ENCODE peak calls at places on chromosome X, in seven cellular contexts. One of them, this sample, is unnamed.

GRCh38 chrX:115311666-115312065 is 22.2 kb downstream of the LUZP4 start:
- DNase-seq in epithelial cell of esophagus: peak
- DNase-seq in endothelial cell: peak
- DNase-seq in iris pigment epithelial cell: no peak
- DNase-seq in cardiac fibroblast: peak
- DNase-seq in NCI-H1417 treated with DMSO at 0.1 percent for 48 hours: no peak
- DNase-seq in ELR: no peak
- DNase-seq in this sample: no peak

GRCh38 chrX:1239681-1240142 is 27.3 kb upstream of the CRLF2 start:
- DNase-seq in endothelial cell: no peak
- DNase-seq in cardiac fibroblast: no peak
- DNase-seq in NCI-H1417 treated with DMSO at 0.1 percent for 48 hours: no peak
- DNase-seq in epithelial cell of esophagus: no peak
- DNase-seq in ELR: no peak
- DNase-seq in iris pigment epithelial cell: no peak
- DNase-seq in this sample: no peak

GRCh38 chrX:3962511-3963350 is 249.3 kb upstream of the PRKX start:
- DNase-seq in cardiac fibroblast: peak
- DNase-seq in iris pigment epithelial cell: peak
- DNase-seq in NCI-H1417 treated with DMSO at 0.1 percent for 48 hours: peak
- DNase-seq in ELR: peak
- DNase-seq in epithelial cell of esophagus: peak
- DNase-seq in endothelial cell: peak
- DNase-seq in this sample: peak

GRCh38 chrX:97119474-97120109 is 235.9 kb downstream of the RPA4 start:
- DNase-seq in ELR: no peak
- DNase-seq in epithelial cell of esophagus: peak
- DNase-seq in endothelial cell: no peak
- DNase-seq in iris pigment epithelial cell: no peak
- DNase-seq in NCI-H1417 treated with DMSO at 0.1 percent for 48 hours: no peak
- DNase-seq in cardiac fibroblast: no peak
- DNase-seq in this sample: no peak

GRCh38 chrX:72620550-72621145 is 48.0 kb upstream of the HDAC8 start:
- DNase-seq in NCI-H1417 treated with DMSO at 0.1 percent for 48 hours: no peak
- DNase-seq in cardiac fibroblast: peak
- DNase-seq in epithelial cell of esophagus: peak
- DNase-seq in ELR: peak
- DNase-seq in endothelial cell: no peak
- DNase-seq in iris pigment epithelial cell: peak
- DNase-seq in this sample: peak

GRCh38 chrX:129957241-129958099 is 25.0 kb upstream of the BCORL1 start:
- DNase-seq in epithelial cell of esophagus: peak
- DNase-seq in NCI-H1417 treated with DMSO at 0.1 percent for 48 hours: no peak
- DNase-seq in ELR: peak
- DNase-seq in iris pigment epithelial cell: peak
- DNase-seq in cardiac fibroblast: peak
- DNase-seq in endothelial cell: peak
- DNase-seq in this sample: peak

GRCh38 chrX:45447995-45448394 is 247.3 kb upstream of the DIPK2B start:
- DNase-seq in endothelial cell: no peak
- DNase-seq in iris pigment epithelial cell: no peak
- DNase-seq in cardiac fibroblast: no peak
- DNase-seq in NCI-H1417 treated with DMSO at 0.1 percent for 48 hours: no peak
- DNase-seq in epithelial cell of esophagus: no peak
- DNase-seq in ELR: peak
- DNase-seq in this sample: no peak

GRCh38 chrX:39705299-39705698 is 392.5 kb downstream of the BCOR start:
- DNase-seq in ELR: peak
- DNase-seq in iris pigment epithelial cell: peak
- DNase-seq in endothelial cell: no peak
- DNase-seq in cardiac fibroblast: peak
- DNase-seq in NCI-H1417 treated with DMSO at 0.1 percent for 48 hours: no peak
- DNase-seq in epithelial cell of esophagus: peak
- DNase-seq in this sample: peak

GRCh38 chrX:96432647-96433046 is 252.0 kb upstream of the DIAPH2 start:
- DNase-seq in cardiac fibroblast: peak
- DNase-seq in NCI-H1417 treated with DMSO at 0.1 percent for 48 hours: no peak
- DNase-seq in ELR: no peak
- DNase-seq in iris pigment epithelial cell: peak
- DNase-seq in endothelial cell: no peak
- DNase-seq in epithelial cell of esophagus: no peak
- DNase-seq in this sample: no peak

GRCh38 chrX:40908857-40909475 is 173.6 kb upstream of the MED14 start:
- DNase-seq in epithelial cell of esophagus: peak
- DNase-seq in cardiac fibroblast: peak
- DNase-seq in endothelial cell: no peak
- DNase-seq in NCI-H1417 treated with DMSO at 0.1 percent for 48 hours: no peak
- DNase-seq in ELR: peak
- DNase-seq in iris pigment epithelial cell: peak
- DNase-seq in this sample: peak

GRCh38 chrX:29671426-29671825 is 543.9 kb upstream of the MAGEB2 start:
- DNase-seq in ELR: no peak
- DNase-seq in iris pigment epithelial cell: peak
- DNase-seq in cardiac fibroblast: peak
- DNase-seq in epithelial cell of esophagus: no peak
- DNase-seq in NCI-H1417 treated with DMSO at 0.1 percent for 48 hours: no peak
- DNase-seq in endothelial cell: no peak
- DNase-seq in this sample: peak

GRCh38 chrX:53319614-53320542 is 38.5 kb upstream of the IQSEC2 start:
- DNase-seq in iris pigment epithelial cell: no peak
- DNase-seq in NCI-H1417 treated with DMSO at 0.1 percent for 48 hours: no peak
- DNase-seq in ELR: peak
- DNase-seq in cardiac fibroblast: no peak
- DNase-seq in endothelial cell: no peak
- DNase-seq in epithelial cell of esophagus: no peak
- DNase-seq in this sample: no peak

GRCh38 chrX:118480172-118480571 is 15.4 kb upstream of the DOCK11 start:
- DNase-seq in epithelial cell of esophagus: no peak
- DNase-seq in NCI-H1417 treated with DMSO at 0.1 percent for 48 hours: no peak
- DNase-seq in ELR: no peak
- DNase-seq in endothelial cell: no peak
- DNase-seq in cardiac fibroblast: no peak
- DNase-seq in iris pigment epithelial cell: no peak
- DNase-seq in this sample: no peak

GRCh38 chrX:30620125-30620524 is 33.1 kb upstream of the GK start:
- DNase-seq in endothelial cell: no peak
- DNase-seq in iris pigment epithelial cell: no peak
- DNase-seq in cardiac fibroblast: no peak
- DNase-seq in ELR: no peak
- DNase-seq in epithelial cell of esophagus: no peak
- DNase-seq in NCI-H1417 treated with DMSO at 0.1 percent for 48 hours: no peak
- DNase-seq in this sample: peak

GRCh38 chrX:23341452-23341851 is 6.8 kb downstream of the PTCHD1 start:
- DNase-seq in iris pigment epithelial cell: peak
- DNase-seq in NCI-H1417 treated with DMSO at 0.1 percent for 48 hours: no peak
- DNase-seq in epithelial cell of esophagus: no peak
- DNase-seq in ELR: no peak
- DNase-seq in endothelial cell: no peak
- DNase-seq in cardiac fibroblast: no peak
- DNase-seq in this sample: no peak

GRCh38 chrX:130741584-130741983 is 161.4 kb downstream of the ENOX2 start:
- DNase-seq in cardiac fibroblast: no peak
- DNase-seq in NCI-H1417 treated with DMSO at 0.1 percent for 48 hours: no peak
- DNase-seq in ELR: no peak
- DNase-seq in endothelial cell: no peak
- DNase-seq in epithelial cell of esophagus: no peak
- DNase-seq in iris pigment epithelial cell: no peak
- DNase-seq in this sample: no peak

This sample was measured in fibroblast of the aortic adventitia.